ENCODE peak calls at places on chromosomes 7 and 10, in nine cellular contexts. X is esophagus squamous epithelium, G is left ventricle myocardium inferior, B is adrenal gland, D is endothelial cell of umbilical vein, J is transverse colon, Y is lung, L is body of pancreas, K is mammary epithelial cell. R is an unnamed sample. For H3K36me3, the result is how much of the 10 kb centered on the place peaks cover.

GRCh38 chr7:31327071-31327470 is 13.5 kb downstream of the NEUROD6 start:
- DNase-seq in B (no peak), D (no peak), Y (no peak), X (no peak), K (peak), G (no peak), L (no peak), J (no peak), R (peak)

GRCh38 chr10:78937800-78938694 is 130.7 kb upstream of the ZMIZ1 start:
- DNase-seq in B (no peak), K (no peak), Y (no peak), D (peak), G (no peak), J (no peak), L (no peak), X (no peak), R (no peak)

GRCh38 chr7:20602306-20602705 is 13.2 kb upstream of the ABCB5 start:
- DNase-seq in K (no peak), J (no peak), G (no peak), B (no peak), L (no peak), D (peak), Y (no peak), X (no peak), R (no peak)

GRCh38 chr7:92276486-92276885 is 30.7 kb downstream of the ANKIB1 start:
- DNase-seq in G (no peak), B (no peak), X (no peak), J (no peak), D (no peak), Y (no peak), K (no peak), L (no peak), R (no peak)

GRCh38 chr7:41027428-41028115 is 675.3 kb downstream of the INHBA start:
- DNase-seq in G (no peak), B (no peak), L (no peak), K (peak), D (no peak), J (no peak), Y (no peak), X (no peak), R (no peak)

GRCh38 chr7:111486472-111487142 is 75.7 kb downstream of the IMMP2L start:
- DNase-seq in K (peak), B (peak), X (no peak), L (peak), Y (no peak), J (no peak), G (no peak), D (peak), R (no peak)

GRCh38 chr7:121945066-121945848 is 72.3 kb downstream of the PTPRZ1 start:
- DNase-seq in K (peak), G (no peak), X (no peak), J (no peak), B (no peak), D (no peak), Y (no peak), L (no peak), R (no peak)

GRCh38 chr7:87152897-87153641 is 816 bp downstream of the DMTF1 start:
- DNase-seq in D (peak), L (peak), X (no peak), J (peak), Y (peak), K (peak), B (peak), G (peak), R (peak)

GRCh38 chr10:113907166-113907565 is 52.7 kb downstream of the NHLRC2 start:
- DNase-seq in L (no peak), Y (no peak), D (no peak), J (no peak), X (no peak), B (no peak), G (no peak), K (no peak), R (no peak)

GRCh38 chr7:36014961-36015360 is 138.1 kb upstream of the EEPD1 start:
- DNase-seq in D (no peak), X (no peak), G (no peak), K (no peak), B (no peak), J (no peak), Y (no peak), L (no peak), R (no peak)

GRCh38 chr7:4831723-4832495 is 29.9 kb downstream of the PAPOLB start:
- DNase-seq in G (no peak), D (no peak), Y (no peak), J (no peak), B (no peak), K (no peak), X (no peak), L (no peak), R (no peak)

GRCh38 chr10:88975377-88975720 is 15.2 kb upstream of the FAS start:
- DNase-seq in B (no peak), J (no peak), L (no peak), K (no peak), D (no peak), Y (no peak), X (no peak), G (no peak), R (no peak)

DNA sequence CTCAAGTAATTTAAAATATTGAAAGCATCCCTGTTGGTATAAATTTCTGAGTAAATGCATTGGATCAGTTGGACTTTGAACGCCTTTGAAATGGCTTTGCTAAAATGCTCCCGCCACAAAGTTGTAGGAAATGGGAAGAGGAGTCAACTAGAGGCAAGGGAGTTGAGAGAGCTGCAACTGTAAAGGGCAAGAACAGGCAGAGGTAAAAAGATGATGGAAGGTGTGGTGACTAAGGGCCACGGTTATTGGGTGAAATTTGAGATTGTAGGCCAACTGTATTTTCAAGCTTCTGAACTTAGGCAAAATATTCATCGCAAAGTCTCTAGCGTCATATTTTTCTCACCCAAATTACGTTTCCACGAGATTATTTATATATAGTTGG is 595 bp upstream of the SUMF2 start:
- DNase-seq in J (no peak), B (no peak), L (no peak), Y (no peak), K (peak), D (no peak), X (no peak), G (no peak), R (no peak)
- H3K36me3 ChIP-seq in J (under half), B (under half), L (under half), Y (under half), K (under half), D (under half), X (under half), G (half or more), R (half or more)

DNA sequence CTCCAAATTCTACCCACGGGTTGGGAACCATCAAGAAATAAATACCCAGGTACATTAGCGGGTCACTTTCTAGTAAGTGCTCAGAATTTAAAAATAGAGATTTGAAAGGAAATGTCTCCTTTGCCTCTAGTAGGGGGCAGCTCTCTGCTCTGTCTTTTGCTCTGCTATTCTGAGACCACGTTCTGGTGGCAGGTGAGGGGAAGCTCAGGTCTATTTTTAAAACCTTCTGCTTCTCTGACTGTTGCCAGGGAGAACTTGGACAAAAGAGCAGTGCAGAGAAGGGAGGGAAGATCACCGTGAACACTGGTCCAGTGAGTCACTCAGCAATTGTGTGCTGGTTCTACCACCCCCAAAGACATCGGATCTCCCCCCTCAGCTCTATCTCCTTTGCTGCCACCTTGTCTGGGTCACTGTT is 72.3 kb upstream of the LOXL4 start:
- DNase-seq in D (no peak), G (no peak), X (no peak), K (no peak), J (no peak), Y (no peak), B (no peak), L (no peak), R (peak)
- H3K4me3 ChIP-seq in D (no peak), G (peak), X (no peak), K (no peak), J (no peak), Y (no peak), B (no peak), L (no peak), R (no peak)

GRCh38 chr7:155306677-155307470 is 9.2 kb downstream of the INSIG1 start:
- DNase-seq in B (no peak), Y (no peak), J (no peak), G (no peak), X (no peak), D (no peak), K (peak), L (peak), R (no peak)
- H3K36me3 ChIP-seq in B (under half), Y (under half), J (under half), G (half or more), X (under half), D (under half), K (half or more), L (under half), R (under half)

DNA sequence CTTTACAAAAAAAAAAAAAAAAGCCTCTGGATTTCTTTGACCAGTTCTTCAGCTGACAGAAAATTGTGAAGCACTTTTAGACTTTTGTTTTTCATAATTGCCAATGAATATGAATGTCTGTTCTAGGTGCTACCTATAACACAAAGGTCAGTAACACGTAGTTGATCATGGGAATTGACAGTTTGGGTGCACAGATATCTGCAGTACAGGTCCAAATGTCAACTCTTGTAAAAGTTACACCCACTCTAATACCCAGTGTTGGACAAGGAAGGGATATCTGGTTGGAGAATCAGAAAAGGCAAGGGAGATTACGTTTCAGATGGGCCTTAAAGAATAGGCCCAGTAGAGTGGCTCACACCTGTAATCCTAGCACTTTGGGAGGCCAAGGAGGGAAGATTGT is 1.8 kb downstream of the REEP3 start:
- DNase-seq in Y (no peak), D (no peak), J (no peak), G (no peak), K (no peak), X (no peak), B (no peak), L (no peak), R (no peak)
- H3K4me3 ChIP-seq in Y (no peak), D (no peak), J (no peak), G (peak), K (peak), X (no peak), B (no peak), L (no peak), R (peak)

GRCh38 chr10:75707080-75707840 is 275.8 kb downstream of the LRMDA start:
- DNase-seq in D (no peak), L (no peak), Y (no peak), G (no peak), K (no peak), B (no peak), J (no peak), X (no peak), R (no peak)
- H3K36me3 ChIP-seq in D (under half), L (under half), Y (under half), G (under half), K (under half), B (under half), J (under half), X (under half), R (under half)

GRCh38 chr10:102115775-102116174 is 4.4 kb downstream of the LDB1 start:
- DNase-seq in D (peak), G (no peak), L (no peak), B (no peak), Y (no peak), X (no peak), K (no peak), J (no peak), R (no peak)

GRCh38 chr10:102114861-102115618 is 5.1 kb downstream of the LDB1 start:
- DNase-seq in K (peak), B (peak), D (peak), G (peak), X (no peak), Y (peak), L (peak), J (peak), R (peak)

GRCh38 chr10:102119417-102120141 is 589 bp downstream of the LDB1 start:
- DNase-seq in D (peak), J (peak), G (peak), K (peak), Y (peak), L (peak), B (peak), X (no peak), R (peak)

GRCh38 chr10:102118867-102119266 is 1.3 kb downstream of the LDB1 start:
- DNase-seq in D (peak), K (no peak), J (peak), Y (no peak), L (peak), G (no peak), X (no peak), B (peak), R (peak)

GRCh38 chr10:102117391-102118159 is 2.6 kb downstream of the LDB1 start:
- DNase-seq in D (peak), J (peak), L (peak), Y (peak), G (peak), X (no peak), B (peak), K (peak), R (peak)
- H3K4me3 ChIP-seq in D (no peak), J (peak), L (no peak), Y (peak), G (peak), X (peak), B (peak), K (no peak), R (no peak)

R was measured in MG63.